ENCODE peak calls at places on chromosomes 6 and 20, in nine cellular contexts. C is heart left ventricle, B is stomach, N is fibroblast of lung, L is ovary, K is gastrocnemius medialis, I is psoas muscle, Y is right atrium auricular region, T is breast epithelium. W is an unnamed sample.

GRCh38 chr20:50284811-50285375 is 94.3 kb downstream of the CEBPB start:
- DNase-seq in I (peak; percentile 33), C (peak; percentile 51), L (peak; percentile 92), Y (no peak), T (no peak), B (no peak), K (no peak), N (no peak), W (peak; percentile 33)

GRCh38 chr6:28090902-28091586 is 10.7 kb downstream of the ZNF165 start:
- DNase-seq in B (no peak), I (peak; percentile 21), K (no peak), T (no peak), C (peak; percentile 13), Y (no peak), L (peak; percentile 43), N (no peak), W (no peak)

GRCh38 chr20:23145281-23145700 is 59.2 kb upstream of the CD93 start:
- DNase-seq in Y (no peak), K (peak; percentile 90), B (no peak), N (peak; percentile 80), C (no peak), T (no peak), I (peak; percentile 72), L (no peak), W (peak; percentile 20)

GRCh38 chr6:130679684-130680083 is 147.5 kb upstream of the SMLR1 start:
- DNase-seq in I (no peak), N (peak; percentile 55), B (no peak), C (no peak), T (no peak), L (no peak), Y (no peak), K (no peak), W (no peak)

GRCh38 chr6:85460951-85461805 is 11.3 kb downstream of the NT5E start:
- DNase-seq in K (no peak), C (no peak), L (peak; percentile 66), I (no peak), N (peak; percentile 82), T (peak; percentile 49), B (no peak), Y (no peak), W (no peak)

GRCh38 chr6:129345890-129346289 is 364.1 kb downstream of the ARHGAP18 start:
- DNase-seq in L (no peak), N (peak; percentile 87), T (no peak), K (no peak), C (no peak), I (no peak), B (no peak), Y (no peak), W (no peak)

GRCh38 chr20:58985656-58986055 is 4.6 kb downstream of the NELFCD start:
- DNase-seq in L (no peak), B (peak; percentile 13), T (no peak), N (no peak), I (peak; percentile 47), Y (no peak), K (no peak), C (no peak), W (no peak)

GRCh38 chr20:40704828-40705227 is 15.8 kb upstream of the MAFB start:
- DNase-seq in N (no peak), C (no peak), I (no peak), B (no peak), L (no peak), Y (no peak), K (no peak), T (no peak), W (no peak)

GRCh38 chr6:122246906-122247658 is 152.4 kb upstream of the HSF2 start:
- DNase-seq in L (no peak), N (no peak), I (no peak), Y (no peak), K (no peak), T (no peak), C (no peak), B (no peak), W (peak; percentile 19)

GRCh38 chr6:150813993-150814359 is 51.5 kb upstream of the MTHFD1L start:
- DNase-seq in L (no peak), T (no peak), C (no peak), Y (no peak), B (no peak), N (peak; percentile 68), I (no peak), K (no peak), W (no peak)

GRCh38 chr6:20403766-20404640 is 2.3 kb downstream of the E2F3 start:
- DNase-seq in C (no peak), T (no peak), Y (no peak), B (peak; percentile 34), I (peak; percentile 21), N (peak; percentile 65), K (peak; percentile 18), L (no peak), W (peak; percentile 36)

GRCh38 chr6:151263967-151264366 is 24.2 kb downstream of the AKAP12 start:
- DNase-seq in L (peak; percentile 82), K (peak; percentile 61), I (peak; percentile 54), B (no peak), T (no peak), C (no peak), N (peak; percentile 69), Y (peak; percentile 77), W (no peak)

GRCh38 chr6:85348643-85349042 is 101.2 kb upstream of the NT5E start:
- DNase-seq in C (no peak), N (no peak), Y (no peak), I (no peak), L (no peak), K (no peak), T (no peak), B (no peak), W (no peak)

GRCh38 chr6:3489961-3490621 is 33.2 kb upstream of the SLC22A23 start:
- DNase-seq in B (no peak), L (no peak), Y (no peak), C (no peak), N (no peak), T (no peak), K (no peak), I (no peak), W (no peak)

GRCh38 chr6:161651949-161652348 is 378.1 kb upstream of the AGPAT4 start:
- DNase-seq in I (no peak), T (no peak), L (no peak), B (no peak), Y (no peak), K (no peak), C (no peak), N (no peak), W (no peak)
- H3K4me1 ChIP-seq in I (no peaks in the 10 kb centered on the region), T (no peaks in the 10 kb centered on the region), L (no peaks in the 10 kb centered on the region), B (no peaks in the 10 kb centered on the region), Y (no peaks in the 10 kb centered on the region), K (no peaks in the 10 kb centered on the region), C (no peaks in the 10 kb centered on the region), N (no peaks in the 10 kb centered on the region), W (no peaks in the 10 kb centered on the region)

GRCh38 chr20:47256665-47257236 is 99.7 kb downstream of the ZMYND8 start:
- DNase-seq in L (no peak), K (no peak), Y (no peak), C (no peak), N (peak; percentile 76), I (no peak), B (no peak), T (no peak), W (no peak)
- H3K4me3 ChIP-seq in L (no peak overlapping the region), K (no peak overlapping the region), Y (no peak overlapping the region), C (no peak overlapping the region), N (no peak overlapping the region), I (no peak overlapping the region), B (no peak overlapping the region), T (no peak overlapping the region), W (no peak overlapping the region)

GRCh38 chr6:11595903-11596302 is 58.4 kb downstream of the TMEM170B start:
- DNase-seq in C (no peak), L (no peak), B (no peak), Y (peak; percentile 44), N (peak; percentile 48), I (no peak), T (no peak), K (no peak), W (no peak)
- TF ChIP-seq CTCF in C (no peak), L (no peak), B (no peak), Y (no peak), N (peak; percentile 22), I (no peak), T (no peak), K (no peak), W (no peak)

GRCh38 chr6:32855467-32856174 is 1.6 kb downstream of the PSMB9 start:
- DNase-seq in T (no peak), K (no peak), L (no peak), I (no peak), C (no peak), N (no peak), B (no peak), Y (no peak), W (no peak)

GRCh38 chr6:32858194-32858593 is 4.2 kb downstream of the PSMB9 start:
- DNase-seq in T (no peak), C (no peak), K (no peak), L (no peak), Y (no peak), N (no peak), B (no peak), I (no peak), W (no peak)

GRCh38 chr6:32862725-32863124 is 8.7 kb downstream of the PSMB9 start:
- DNase-seq in B (no peak), N (no peak), K (no peak), T (no peak), I (no peak), Y (no peak), L (no peak), C (no peak), W (no peak)

GRCh38 chr6:32857156-32857891 is 3.3 kb downstream of the PSMB9 start:
- DNase-seq in L (no peak), T (no peak), K (no peak), C (no peak), I (no peak), B (no peak), Y (no peak), N (no peak), W (no peak)

GRCh38 chr6:32860674-32861073 is 6.7 kb downstream of the PSMB9 start:
- DNase-seq in T (no peak), N (no peak), Y (no peak), C (no peak), I (no peak), B (no peak), K (no peak), L (no peak), W (no peak)
- H3K4me1 ChIP-seq in T (no peaks in the 10 kb centered on the region), N (no peaks in the 10 kb centered on the region), Y (no peaks in the 10 kb centered on the region), C (no peaks in the 10 kb centered on the region), I (no peaks in the 10 kb centered on the region), B (peaks cover 10% of the 10 kb centered on the region), K (peaks cover 3% of the 10 kb centered on the region), L (peaks cover 3% of the 10 kb centered on the region), W (no peaks in the 10 kb centered on the region)

GRCh38 chr6:168919455-168920179 is 334.0 kb downstream of the THBS2 start:
- DNase-seq in I (no peak), N (no peak), C (no peak), K (no peak), B (no peak), Y (no peak), L (no peak), T (no peak), W (no peak)
- H3K4me3 ChIP-seq in I (no peak overlapping the region), N (no peak overlapping the region), C (no peak overlapping the region), K (no peak overlapping the region), B (no peak overlapping the region), Y (no peak overlapping the region), L (no peak overlapping the region), T (no peak overlapping the region), W (no peak overlapping the region)

W was measured in mucosa of descending colon.